ENCODE peak calls at places on chromosomes 4 and X, in nine cellular contexts. One of them, this sample, is unnamed.

GRCh38 chr4:127776620-127777019 is 5.5 kb upstream of the HSPA4L start:
- DNase-seq in activated naive CD8-positive, alpha-beta T cell treated with anti-CD3 and anti-CD28 coated beads, Interleukin-2, amount 50 U/mL, for 24 hours: no peak
- DNase-seq in A549: no peak
- DNase-seq in head of caudate nucleus: no peak
- DNase-seq in HL-60: no peak
- DNase-seq in Calu3: no peak
- DNase-seq in activated T-helper 9 cell treated with anti-CD3 and anti-CD28 coated beads, Interleukin-2, amount 50 U/mL, for 16 hours: no peak
- DNase-seq in NCI-H1930: no peak
- DNase-seq in AG04450: no peak
- DNase-seq in this sample: no peak

GRCh38 chr4:4852591-4853362 is 6.7 kb upstream of the MSX1 start:
- DNase-seq in activated naive CD8-positive, alpha-beta T cell treated with anti-CD3 and anti-CD28 coated beads, Interleukin-2, amount 50 U/mL, for 24 hours: no peak
- DNase-seq in A549: no peak
- DNase-seq in head of caudate nucleus: peak; percentile 82
- DNase-seq in HL-60: no peak
- DNase-seq in Calu3: peak; percentile 22
- DNase-seq in activated T-helper 9 cell treated with anti-CD3 and anti-CD28 coated beads, Interleukin-2, amount 50 U/mL, for 16 hours: no peak
- DNase-seq in NCI-H1930: no peak
- DNase-seq in AG04450: peak; percentile 37
- DNase-seq in this sample: no peak

GRCh38 chrX:16213970-16214369 is 46.7 kb downstream of the MAGEB17 start:
- DNase-seq in activated naive CD8-positive, alpha-beta T cell treated with anti-CD3 and anti-CD28 coated beads, Interleukin-2, amount 50 U/mL, for 24 hours: no peak
- DNase-seq in A549: no peak
- DNase-seq in head of caudate nucleus: no peak
- DNase-seq in HL-60: no peak
- DNase-seq in Calu3: no peak
- DNase-seq in activated T-helper 9 cell treated with anti-CD3 and anti-CD28 coated beads, Interleukin-2, amount 50 U/mL, for 16 hours: no peak
- DNase-seq in NCI-H1930: no peak
- DNase-seq in AG04450: no peak
- DNase-seq in this sample: no peak

GRCh38 chr4:166655231-166655630 is 579.1 kb downstream of the SPOCK3 start:
- DNase-seq in activated naive CD8-positive, alpha-beta T cell treated with anti-CD3 and anti-CD28 coated beads, Interleukin-2, amount 50 U/mL, for 24 hours: no peak
- DNase-seq in A549: no peak
- DNase-seq in head of caudate nucleus: no peak
- DNase-seq in HL-60: no peak
- DNase-seq in Calu3: no peak
- DNase-seq in activated T-helper 9 cell treated with anti-CD3 and anti-CD28 coated beads, Interleukin-2, amount 50 U/mL, for 16 hours: no peak
- DNase-seq in NCI-H1930: no peak
- DNase-seq in AG04450: no peak
- DNase-seq in this sample: no peak

GRCh38 chrX:6149231-6149870 is 79.3 kb downstream of the NLGN4X start:
- DNase-seq in activated naive CD8-positive, alpha-beta T cell treated with anti-CD3 and anti-CD28 coated beads, Interleukin-2, amount 50 U/mL, for 24 hours: no peak
- DNase-seq in A549: no peak
- DNase-seq in head of caudate nucleus: no peak
- DNase-seq in HL-60: no peak
- DNase-seq in Calu3: no peak
- DNase-seq in activated T-helper 9 cell treated with anti-CD3 and anti-CD28 coated beads, Interleukin-2, amount 50 U/mL, for 16 hours: no peak
- DNase-seq in NCI-H1930: peak; percentile 92
- DNase-seq in AG04450: no peak
- DNase-seq in this sample: no peak

GRCh38 chr4:87910795-87911194 is 64.7 kb upstream of the SPP1 start:
- DNase-seq in activated naive CD8-positive, alpha-beta T cell treated with anti-CD3 and anti-CD28 coated beads, Interleukin-2, amount 50 U/mL, for 24 hours: no peak
- DNase-seq in A549: no peak
- DNase-seq in head of caudate nucleus: no peak
- DNase-seq in HL-60: no peak
- DNase-seq in Calu3: no peak
- DNase-seq in activated T-helper 9 cell treated with anti-CD3 and anti-CD28 coated beads, Interleukin-2, amount 50 U/mL, for 16 hours: no peak
- DNase-seq in NCI-H1930: no peak
- DNase-seq in AG04450: no peak
- DNase-seq in this sample: no peak

GRCh38 chr4:176939445-176939844 is 146.7 kb upstream of the VEGFC start:
- DNase-seq in activated naive CD8-positive, alpha-beta T cell treated with anti-CD3 and anti-CD28 coated beads, Interleukin-2, amount 50 U/mL, for 24 hours: no peak
- DNase-seq in A549: no peak
- DNase-seq in head of caudate nucleus: no peak
- DNase-seq in HL-60: no peak
- DNase-seq in Calu3: no peak
- DNase-seq in activated T-helper 9 cell treated with anti-CD3 and anti-CD28 coated beads, Interleukin-2, amount 50 U/mL, for 16 hours: no peak
- DNase-seq in NCI-H1930: no peak
- DNase-seq in AG04450: no peak
- DNase-seq in this sample: no peak

GRCh38 chr4:42397256-42397634 is at the start of gene SHISA3:
- DNase-seq in activated naive CD8-positive, alpha-beta T cell treated with anti-CD3 and anti-CD28 coated beads, Interleukin-2, amount 50 U/mL, for 24 hours: peak; percentile 25
- DNase-seq in A549: peak; percentile 4
- DNase-seq in head of caudate nucleus: no peak
- DNase-seq in HL-60: peak; percentile 23
- DNase-seq in Calu3: peak; percentile 2
- DNase-seq in activated T-helper 9 cell treated with anti-CD3 and anti-CD28 coated beads, Interleukin-2, amount 50 U/mL, for 16 hours: no peak
- DNase-seq in NCI-H1930: no peak
- DNase-seq in AG04450: no peak
- DNase-seq in this sample: no peak

GRCh38 chrX:123873956-123874355 is 14.1 kb downstream of the XIAP start:
- DNase-seq in activated naive CD8-positive, alpha-beta T cell treated with anti-CD3 and anti-CD28 coated beads, Interleukin-2, amount 50 U/mL, for 24 hours: no peak
- DNase-seq in A549: no peak
- DNase-seq in head of caudate nucleus: no peak
- DNase-seq in HL-60: no peak
- DNase-seq in Calu3: no peak
- DNase-seq in activated T-helper 9 cell treated with anti-CD3 and anti-CD28 coated beads, Interleukin-2, amount 50 U/mL, for 16 hours: no peak
- DNase-seq in NCI-H1930: no peak
- DNase-seq in AG04450: no peak
- DNase-seq in this sample: no peak

GRCh38 chrX:1587161-1587560 is 4.2 kb upstream of the AKAP17A start:
- DNase-seq in activated naive CD8-positive, alpha-beta T cell treated with anti-CD3 and anti-CD28 coated beads, Interleukin-2, amount 50 U/mL, for 24 hours: no peak
- DNase-seq in A549: no peak
- DNase-seq in head of caudate nucleus: no peak
- DNase-seq in HL-60: peak; percentile 35
- DNase-seq in Calu3: no peak
- DNase-seq in activated T-helper 9 cell treated with anti-CD3 and anti-CD28 coated beads, Interleukin-2, amount 50 U/mL, for 16 hours: no peak
- DNase-seq in NCI-H1930: no peak
- DNase-seq in AG04450: no peak
- DNase-seq in this sample: peak; percentile 12

GRCh38 chr4:150297861-150298474 is 219.7 kb downstream of the DCLK2 start:
- DNase-seq in activated naive CD8-positive, alpha-beta T cell treated with anti-CD3 and anti-CD28 coated beads, Interleukin-2, amount 50 U/mL, for 24 hours: peak; percentile 15
- DNase-seq in A549: no peak
- DNase-seq in head of caudate nucleus: no peak
- DNase-seq in HL-60: peak; percentile 36
- DNase-seq in Calu3: peak; percentile 28
- DNase-seq in activated T-helper 9 cell treated with anti-CD3 and anti-CD28 coated beads, Interleukin-2, amount 50 U/mL, for 16 hours: no peak
- DNase-seq in NCI-H1930: peak; percentile 28
- DNase-seq in AG04450: peak; percentile 38
- DNase-seq in this sample: no peak

GRCh38 chr4:2084316-2084715 is 25.2 kb downstream of the NAT8L start:
- DNase-seq in activated naive CD8-positive, alpha-beta T cell treated with anti-CD3 and anti-CD28 coated beads, Interleukin-2, amount 50 U/mL, for 24 hours: no peak
- DNase-seq in A549: no peak
- DNase-seq in head of caudate nucleus: no peak
- DNase-seq in HL-60: no peak
- DNase-seq in Calu3: no peak
- DNase-seq in activated T-helper 9 cell treated with anti-CD3 and anti-CD28 coated beads, Interleukin-2, amount 50 U/mL, for 16 hours: no peak
- DNase-seq in NCI-H1930: no peak
- DNase-seq in AG04450: no peak
- DNase-seq in this sample: no peak

GRCh38 chrX:136687457-136687856 is 39.5 kb downstream of the CD40LG start:
- DNase-seq in activated naive CD8-positive, alpha-beta T cell treated with anti-CD3 and anti-CD28 coated beads, Interleukin-2, amount 50 U/mL, for 24 hours: peak; percentile 42
- DNase-seq in A549: no peak
- DNase-seq in head of caudate nucleus: no peak
- DNase-seq in HL-60: no peak
- DNase-seq in Calu3: no peak
- DNase-seq in activated T-helper 9 cell treated with anti-CD3 and anti-CD28 coated beads, Interleukin-2, amount 50 U/mL, for 16 hours: no peak
- DNase-seq in NCI-H1930: no peak
- DNase-seq in AG04450: no peak
- DNase-seq in this sample: no peak

GRCh38 chrX:17580529-17581155 is 156.7 kb upstream of the SCML1 start:
- DNase-seq in activated naive CD8-positive, alpha-beta T cell treated with anti-CD3 and anti-CD28 coated beads, Interleukin-2, amount 50 U/mL, for 24 hours: no peak
- DNase-seq in A549: no peak
- DNase-seq in head of caudate nucleus: no peak
- DNase-seq in HL-60: no peak
- DNase-seq in Calu3: no peak
- DNase-seq in activated T-helper 9 cell treated with anti-CD3 and anti-CD28 coated beads, Interleukin-2, amount 50 U/mL, for 16 hours: no peak
- DNase-seq in NCI-H1930: no peak
- DNase-seq in AG04450: no peak
- DNase-seq in this sample: no peak

GRCh38 chr4:155535802-155536454 is 130.7 kb upstream of the GUCY1A1 start:
- DNase-seq in activated naive CD8-positive, alpha-beta T cell treated with anti-CD3 and anti-CD28 coated beads, Interleukin-2, amount 50 U/mL, for 24 hours: no peak
- DNase-seq in A549: no peak
- DNase-seq in head of caudate nucleus: no peak
- DNase-seq in HL-60: no peak
- DNase-seq in Calu3: no peak
- DNase-seq in activated T-helper 9 cell treated with anti-CD3 and anti-CD28 coated beads, Interleukin-2, amount 50 U/mL, for 16 hours: no peak
- DNase-seq in NCI-H1930: no peak
- DNase-seq in AG04450: no peak
- DNase-seq in this sample: no peak

GRCh38 chr4:15688056-15688455 is 6.4 kb downstream of the FAM200B start:
- DNase-seq in activated naive CD8-positive, alpha-beta T cell treated with anti-CD3 and anti-CD28 coated beads, Interleukin-2, amount 50 U/mL, for 24 hours: no peak
- DNase-seq in A549: no peak
- DNase-seq in head of caudate nucleus: no peak
- DNase-seq in HL-60: no peak
- DNase-seq in Calu3: no peak
- DNase-seq in activated T-helper 9 cell treated with anti-CD3 and anti-CD28 coated beads, Interleukin-2, amount 50 U/mL, for 16 hours: no peak
- DNase-seq in NCI-H1930: no peak
- DNase-seq in AG04450: no peak
- DNase-seq in this sample: no peak

GRCh38 chr4:155512812-155513211 is 136.0 kb upstream of the MAP9 start:
- DNase-seq in activated naive CD8-positive, alpha-beta T cell treated with anti-CD3 and anti-CD28 coated beads, Interleukin-2, amount 50 U/mL, for 24 hours: no peak
- DNase-seq in A549: no peak
- DNase-seq in head of caudate nucleus: no peak
- DNase-seq in HL-60: no peak
- DNase-seq in Calu3: no peak
- DNase-seq in activated T-helper 9 cell treated with anti-CD3 and anti-CD28 coated beads, Interleukin-2, amount 50 U/mL, for 16 hours: no peak
- DNase-seq in NCI-H1930: no peak
- DNase-seq in AG04450: no peak
- DNase-seq in this sample: no peak

GRCh38 chrX:133776072-133776471 is 209.3 kb downstream of the GPC3 start:
- DNase-seq in activated naive CD8-positive, alpha-beta T cell treated with anti-CD3 and anti-CD28 coated beads, Interleukin-2, amount 50 U/mL, for 24 hours: peak; percentile 39
- DNase-seq in A549: no peak
- DNase-seq in head of caudate nucleus: no peak
- DNase-seq in HL-60: peak; percentile 3
- DNase-seq in Calu3: no peak
- DNase-seq in activated T-helper 9 cell treated with anti-CD3 and anti-CD28 coated beads, Interleukin-2, amount 50 U/mL, for 16 hours: no peak
- DNase-seq in NCI-H1930: peak; percentile 5
- DNase-seq in AG04450: no peak
- DNase-seq in this sample: no peak

GRCh38 chr4:26785766-26786165 is 74.9 kb upstream of the STIM2 start:
- DNase-seq in activated naive CD8-positive, alpha-beta T cell treated with anti-CD3 and anti-CD28 coated beads, Interleukin-2, amount 50 U/mL, for 24 hours: no peak
- DNase-seq in A549: no peak
- DNase-seq in head of caudate nucleus: no peak
- DNase-seq in HL-60: no peak
- DNase-seq in Calu3: no peak
- DNase-seq in activated T-helper 9 cell treated with anti-CD3 and anti-CD28 coated beads, Interleukin-2, amount 50 U/mL, for 16 hours: no peak
- DNase-seq in NCI-H1930: no peak
- DNase-seq in AG04450: no peak
- DNase-seq in this sample: no peak

GRCh38 chrX:48793935-48794334 is 7.5 kb downstream of the GATA1 start:
- DNase-seq in activated naive CD8-positive, alpha-beta T cell treated with anti-CD3 and anti-CD28 coated beads, Interleukin-2, amount 50 U/mL, for 24 hours: no peak
- DNase-seq in A549: no peak
- DNase-seq in head of caudate nucleus: no peak
- DNase-seq in HL-60: no peak
- DNase-seq in Calu3: no peak
- DNase-seq in activated T-helper 9 cell treated with anti-CD3 and anti-CD28 coated beads, Interleukin-2, amount 50 U/mL, for 16 hours: no peak
- DNase-seq in NCI-H1930: no peak
- DNase-seq in AG04450: no peak
- DNase-seq in this sample: no peak

GRCh38 chr4:81032805-81033684 is 2.5 kb downstream of the BMP3 start:
- DNase-seq in activated naive CD8-positive, alpha-beta T cell treated with anti-CD3 and anti-CD28 coated beads, Interleukin-2, amount 50 U/mL, for 24 hours: no peak
- DNase-seq in A549: no peak
- DNase-seq in head of caudate nucleus: no peak
- DNase-seq in HL-60: no peak
- DNase-seq in Calu3: no peak
- DNase-seq in activated T-helper 9 cell treated with anti-CD3 and anti-CD28 coated beads, Interleukin-2, amount 50 U/mL, for 16 hours: no peak
- DNase-seq in NCI-H1930: no peak
- DNase-seq in AG04450: no peak
- DNase-seq in this sample: no peak

GRCh38 chr4:6239968-6240367 is 29.7 kb upstream of the WFS1 start:
- DNase-seq in activated naive CD8-positive, alpha-beta T cell treated with anti-CD3 and anti-CD28 coated beads, Interleukin-2, amount 50 U/mL, for 24 hours: no peak
- DNase-seq in A549: no peak
- DNase-seq in head of caudate nucleus: no peak
- DNase-seq in HL-60: no peak
- DNase-seq in Calu3: no peak
- DNase-seq in activated T-helper 9 cell treated with anti-CD3 and anti-CD28 coated beads, Interleukin-2, amount 50 U/mL, for 16 hours: no peak
- DNase-seq in NCI-H1930: no peak
- DNase-seq in AG04450: no peak
- DNase-seq in this sample: no peak

GRCh38 chr4:76156635-76157034 is 8.4 kb upstream of the NUP54 start:
- DNase-seq in activated naive CD8-positive, alpha-beta T cell treated with anti-CD3 and anti-CD28 coated beads, Interleukin-2, amount 50 U/mL, for 24 hours: no peak
- DNase-seq in A549: no peak
- DNase-seq in head of caudate nucleus: no peak
- DNase-seq in HL-60: no peak
- DNase-seq in Calu3: no peak
- DNase-seq in activated T-helper 9 cell treated with anti-CD3 and anti-CD28 coated beads, Interleukin-2, amount 50 U/mL, for 16 hours: no peak
- DNase-seq in NCI-H1930: no peak
- DNase-seq in AG04450: no peak
- DNase-seq in this sample: no peak